ENCODE peak calls at places on chromosomes 13 and 19, in six cellular contexts. E is heart right ventricle, N is AG04450, Z is fibroblast of lung, B is fibroblast of pulmonary artery, A is tibial artery. X is an unnamed sample.

GRCh38 chr13:101258071-101258470 is 158.2 kb downstream of the NALCN start:
- DNase-seq in E (no peak), N (no peak), Z (peak; percentile 70), B (peak; percentile 70), A (no peak), X (peak; percentile 36)

GRCh38 chr19:27867981-27868380 is 1345.0 kb downstream of the UQCRFS1 start:
- DNase-seq in E (no peak), N (no peak), Z (no peak), B (no peak), A (no peak), X (no peak)

GRCh38 chr13:23741879-23742510 is 147.2 kb downstream of the MIPEP start:
- DNase-seq in E (no peak), N (no peak), Z (no peak), B (no peak), A (no peak), X (peak; percentile 24)

GRCh38 chr19:3405261-3405653 is 38.9 kb downstream of the NFIC start:
- DNase-seq in E (no peak), N (no peak), Z (no peak), B (no peak), A (no peak), X (no peak)

GRCh38 chr13:100815476-100816046 is 141.0 kb upstream of the TMTC4 start:
- DNase-seq in E (no peak), N (no peak), Z (no peak), B (no peak), A (no peak), X (no peak)

GRCh38 chr13:37701972-37702371 is 103.4 kb upstream of the POSTN start:
- DNase-seq in E (no peak), N (peak; percentile 90), Z (peak; percentile 99), B (peak; percentile 98), A (peak; percentile 67), X (peak; percentile 99)

GRCh38 chr13:22848539-22849052 is 332.2 kb upstream of the SGCG start:
- DNase-seq in E (no peak), N (no peak), Z (no peak), B (no peak), A (no peak), X (no peak)

GRCh38 chr19:13953021-13953531 is 767 bp downstream of the DCAF15 start:
- DNase-seq in E (no peak), N (no peak), Z (peak; percentile 57), B (peak; percentile 42), A (no peak), X (peak; percentile 69)

GRCh38 chr13:32969516-32969941 is 46.7 kb upstream of the KL start:
- DNase-seq in E (no peak), N (peak; percentile 4), Z (peak; percentile 51), B (peak; percentile 54), A (no peak), X (peak; percentile 60)

GRCh38 chr13:109652536-109652935 is 133.8 kb downstream of the IRS2 start:
- DNase-seq in E (no peak), N (no peak), Z (no peak), B (peak; percentile 78), A (no peak), X (peak; percentile 70)

GRCh38 chr19:49425922-49426592 is 869 bp downstream of the GFY start:
- DNase-seq in E (no peak), N (no peak), Z (no peak), B (no peak), A (no peak), X (no peak)

GRCh38 chr19:48569814-48570213 is 17.8 kb downstream of the SULT2B1 start:
- DNase-seq in E (no peak), N (no peak), Z (peak; percentile 35), B (no peak), A (no peak), X (peak; percentile 24)

GRCh38 chr13:51276684-51277083 is 54.5 kb downstream of the FAM124A start:
- DNase-seq in E (no peak), N (no peak), Z (no peak), B (peak; percentile 23), A (no peak), X (peak; percentile 19)

GRCh38 chr19:6588508-6589345 is 2.2 kb downstream of the CD70 start:
- DNase-seq in E (no peak), N (no peak), Z (no peak), B (no peak), A (no peak), X (no peak)

GRCh38 chr13:33204130-33204927 is 81.2 kb downstream of the STARD13 start:
- DNase-seq in E (peak; percentile 50), N (no peak), Z (peak; percentile 95), B (peak; percentile 94), A (peak; percentile 87), X (peak; percentile 94)

GRCh38 chr19:4980838-4981680 is 12.1 kb downstream of the KDM4B start:
- DNase-seq in E (no peak), N (no peak), Z (no peak), B (no peak), A (no peak), X (no peak)

GRCh38 chr13:112205990-112206389 is 139.0 kb downstream of the SOX1 start:
- DNase-seq in E (no peak), N (no peak), Z (no peak), B (no peak), A (no peak), X (no peak)

GRCh38 chr13:97934590-97934989 is 18.9 kb upstream of the IPO5 start:
- DNase-seq in E (no peak), N (no peak), Z (no peak), B (peak; percentile 51), A (no peak), X (peak; percentile 70)

GRCh38 chr19:44807162-44807561 is 1.7 kb upstream of the BCAM start:
- DNase-seq in E (no peak), N (no peak), Z (no peak), B (no peak), A (no peak), X (no peak)

GRCh38 chr19:16143399-16144215 is at the start of gene HSH2D:
- DNase-seq in E (peak; percentile 30), N (no peak), Z (no peak), B (no peak), A (no peak), X (no peak)

GRCh38 chr19:51552996-51553725 is 17.9 kb upstream of the ZNF175 start:
- DNase-seq in E (peak; percentile 79), N (peak; percentile 23), Z (peak; percentile 33), B (peak; percentile 78), A (no peak), X (peak; percentile 68)

GRCh38 chr13:66414196-66414800 is 815.8 kb downstream of the PCDH9 start:
- DNase-seq in E (no peak), N (no peak), Z (peak; percentile 28), B (no peak), A (no peak), X (no peak)

GRCh38 chr13:50248537-50249521 is 233.6 kb downstream of the KCNRG start:
- DNase-seq in E (no peak), N (no peak), Z (no peak), B (no peak), A (no peak), X (no peak)

GRCh38 chr13:76643596-76643995 is 242.6 kb downstream of the KCTD12 start:
- DNase-seq in E (no peak), N (no peak), Z (no peak), B (no peak), A (no peak), X (no peak)

GRCh38 chr13:27960362-27961226 is 8.5 kb downstream of the CDX2 start:
- DNase-seq in E (peak; percentile 52), N (no peak), Z (peak; percentile 13), B (peak; percentile 31), A (no peak), X (peak; percentile 26)

GRCh38 chr13:51560336-51560735 is 23.9 kb upstream of the WDFY2 start:
- DNase-seq in E (no peak), N (no peak), Z (no peak), B (no peak), A (no peak), X (no peak)

GRCh38 chr13:73837147-73837546 is 297.1 kb downstream of the KLF12 start:
- DNase-seq in E (no peak), N (no peak), Z (no peak), B (no peak), A (no peak), X (no peak)

GRCh38 chr13:112793545-112794445 is 104.0 kb downstream of the ATP11A start:
- DNase-seq in E (no peak), N (no peak), Z (no peak), B (no peak), A (no peak), X (no peak)

GRCh38 chr13:73851104-73851503 is 283.1 kb downstream of the KLF12 start:
- DNase-seq in E (no peak), N (peak; percentile 30), Z (no peak), B (no peak), A (no peak), X (no peak)

GRCh38 chr19:38030681-38031422 is 123.8 kb downstream of the SIPA1L3 start:
- DNase-seq in E (no peak), N (no peak), Z (no peak), B (no peak), A (no peak), X (no peak)

GRCh38 chr19:36528921-36529518 is 949 bp upstream of the ZNF260 start:
- DNase-seq in E (no peak), N (no peak), Z (no peak), B (no peak), A (no peak), X (no peak)

GRCh38 chr13:114067381-114067885 is 65.0 kb downstream of the RASA3 start:
- DNase-seq in E (no peak), N (no peak), Z (peak; percentile 55), B (peak; percentile 29), A (no peak), X (peak; percentile 35)

GRCh38 chr19:38031423-38031770 is 124.4 kb downstream of the SIPA1L3 start:
- DNase-seq in E (no peak), N (no peak), Z (peak; percentile 69), B (peak; percentile 91), A (no peak), X (peak; percentile 79)

GRCh38 chr19:39158646-39159260 is 33.2 kb downstream of the PAK4 start:
- DNase-seq in E (no peak), N (no peak), Z (no peak), B (no peak), A (no peak), X (no peak)
- H3K4me3 ChIP-seq in E (no peak overlapping the region), N (no peak overlapping the region), Z (no peak overlapping the region), B (no peak overlapping the region), A (no peak overlapping the region), X (no peak overlapping the region)

DNA sequence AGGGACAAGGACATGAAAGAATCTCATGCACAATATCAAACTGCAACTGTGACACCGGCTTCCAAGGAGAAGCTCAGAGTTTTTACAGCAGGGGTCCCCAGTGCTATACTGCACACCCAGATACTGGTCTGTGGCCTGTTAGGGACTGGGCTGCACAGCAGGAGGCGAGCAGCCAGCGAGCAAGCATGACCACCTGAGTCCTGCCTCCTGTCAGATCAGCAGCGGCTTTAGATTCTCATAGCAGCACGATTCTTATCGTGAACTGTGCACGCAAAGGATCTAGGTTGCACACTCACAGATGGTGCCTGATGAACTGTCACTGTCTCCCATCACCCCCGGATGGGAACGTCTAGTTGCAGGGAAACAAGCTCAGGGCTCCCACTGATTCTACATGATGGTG is 13.1 kb upstream of the CD22 start:
- DNase-seq in E (no peak), N (no peak), Z (no peak), B (no peak), A (no peak), X (no peak)
- TF ChIP-seq CTCF in E (no peak), N (no peak), Z (no peak), B (no peak), A (no peak), X (no peak)

GRCh38 chr19:19101540-19101939 is 36.7 kb downstream of the TMEM161A start:
- DNase-seq in E (no peak), N (no peak), Z (no peak), B (no peak), A (no peak), X (no peak)
- H3K4me3 ChIP-seq in E (no peak overlapping the region), N (no peak overlapping the region), Z (no peak overlapping the region), B (no peak overlapping the region), A (no peak overlapping the region), X (no peak overlapping the region)

GRCh38 chr13:30804474-30804873 is 69.1 kb downstream of the ALOX5AP start:
- DNase-seq in E (no peak), N (no peak), Z (no peak), B (no peak), A (no peak), X (peak; percentile 9)
- TF ChIP-seq CTCF in E (no peak), N (peak; percentile 37), Z (peak; percentile 16), B (no peak), A (no peak), X (peak; percentile 28)